ENCODE peak calls at places on chromosome 20, in four cellular contexts. J, T, C and Y are unnamed samples.

GRCh38 chr20:44720994-44721784 is 6.0 kb downstream of the CCN5 start:
- ATAC-seq in J (peak), T (no peak), C (no peak), Y (no peak)

GRCh38 chr20:46251211-46251673 is 57.1 kb downstream of the CDH22 start:
- ATAC-seq in J (no peak), T (no peak), C (no peak), Y (no peak)

GRCh38 chr20:41017448-41018042 is 11.1 kb upstream of the TOP1 start:
- ATAC-seq in J (no peak), T (no peak), C (peak), Y (no peak)

GRCh38 chr20:2816583-2817340 is 598 bp downstream of the TMEM239 start:
- ATAC-seq in J (no peak), T (no peak), C (no peak), Y (no peak)

GRCh38 chr20:48425776-48426175 is 402.0 kb downstream of the PREX1 start:
- ATAC-seq in J (no peak), T (no peak), C (no peak), Y (no peak)

GRCh38 chr20:19652591-19653026 is 105.4 kb upstream of the RIN2 start:
- ATAC-seq in J (no peak), T (no peak), C (no peak), Y (no peak)

GRCh38 chr20:1810926-1811620 is 84.1 kb upstream of the SIRPA start:
- ATAC-seq in J (peak), T (no peak), C (peak), Y (no peak)

GRCh38 chr20:50555687-50556086 is 45.5 kb downstream of the PTPN1 start:
- ATAC-seq in J (peak), T (no peak), C (no peak), Y (no peak)

GRCh38 chr20:62727584-62728027 is 19.0 kb downstream of the NTSR1 start:
- ATAC-seq in J (no peak), T (no peak), C (peak), Y (no peak)

GRCh38 chr20:22617160-22617559 is 32.8 kb upstream of the FOXA2 start:
- ATAC-seq in J (no peak), T (no peak), C (no peak), Y (no peak)

GRCh38 chr20:31925631-31926030 is 26.2 kb downstream of the PDRG1 start:
- ATAC-seq in J (no peak), T (no peak), C (no peak), Y (no peak)

GRCh38 chr20:64238851-64239387 is 16.6 kb upstream of the PCMTD2 start:
- ATAC-seq in J (no peak), T (no peak), C (no peak), Y (no peak)

GRCh38 chr20:42270539-42270938 is 652.4 kb upstream of the CHD6 start:
- ATAC-seq in J (no peak), T (no peak), C (no peak), Y (no peak)

GRCh38 chr20:48723308-48724264 is 104.2 kb downstream of the PREX1 start:
- ATAC-seq in J (peak), T (no peak), C (no peak), Y (no peak)

GRCh38 chr20:63346131-63347080 is 14.7 kb downstream of the CHRNA4 start:
- ATAC-seq in J (peak), T (no peak), C (no peak), Y (no peak)